ENCODE peak calls at places on chromosome 10, in six cellular contexts. One of them, this sample, is unnamed. For H4K20me1, the result is how much of the 10 kb centered on the place peaks cover.

GRCh38 chr10:33900591-33900990 is 566.1 kb upstream of the NRP1 start:
- DNase-seq in H9: no peak
- DNase-seq in mammary epithelial cell: peak
- DNase-seq in fibroblast of lung: peak
- DNase-seq in GM23248: peak
- DNase-seq in GM23338: no peak
- DNase-seq in this sample: peak

GRCh38 chr10:8594711-8595110 is 540.2 kb downstream of the GATA3 start:
- DNase-seq in GM23248: no peak
- DNase-seq in GM23338: no peak
- DNase-seq in mammary epithelial cell: peak
- DNase-seq in fibroblast of lung: no peak
- DNase-seq in H9: no peak
- DNase-seq in this sample: no peak

GRCh38 chr10:33291053-33291592 is 43.3 kb downstream of the NRP1 start:
- DNase-seq in fibroblast of lung: peak
- DNase-seq in GM23338: no peak
- DNase-seq in GM23248: peak
- DNase-seq in H9: no peak
- DNase-seq in mammary epithelial cell: peak
- DNase-seq in this sample: peak

GRCh38 chr10:95277614-95278013 is 13.2 kb downstream of the PDLIM1 start:
- DNase-seq in GM23338: no peak
- DNase-seq in GM23248: no peak
- DNase-seq in fibroblast of lung: no peak
- DNase-seq in H9: no peak
- DNase-seq in mammary epithelial cell: no peak
- DNase-seq in this sample: no peak

GRCh38 chr10:116669832-116670644 is 49.3 kb downstream of the PNLIPRP2 start:
- DNase-seq in fibroblast of lung: no peak
- DNase-seq in GM23338: peak
- DNase-seq in H9: peak
- DNase-seq in GM23248: peak
- DNase-seq in mammary epithelial cell: no peak
- DNase-seq in this sample: no peak

GRCh38 chr10:88582806-88583583 is at the start of gene RNLS:
- DNase-seq in mammary epithelial cell: peak
- DNase-seq in fibroblast of lung: peak
- DNase-seq in GM23248: peak
- DNase-seq in GM23338: peak
- DNase-seq in H9: peak
- DNase-seq in this sample: peak

GRCh38 chr10:8510471-8510870 is 456.0 kb downstream of the GATA3 start:
- DNase-seq in mammary epithelial cell: no peak
- DNase-seq in GM23248: no peak
- DNase-seq in H9: no peak
- DNase-seq in GM23338: peak
- DNase-seq in fibroblast of lung: no peak
- DNase-seq in this sample: no peak

GRCh38 chr10:96377816-96378294 is 19.1 kb upstream of the OPALIN start:
- DNase-seq in fibroblast of lung: no peak
- DNase-seq in H9: no peak
- DNase-seq in GM23338: no peak
- DNase-seq in mammary epithelial cell: peak
- DNase-seq in GM23248: peak
- DNase-seq in this sample: no peak

GRCh38 chr10:70493660-70494234 is 15.2 kb downstream of the PALD1 start:
- DNase-seq in GM23248: no peak
- DNase-seq in mammary epithelial cell: no peak
- DNase-seq in H9: peak
- DNase-seq in fibroblast of lung: no peak
- DNase-seq in GM23338: peak
- DNase-seq in this sample: no peak

GRCh38 chr10:13272164-13272571 is 27.7 kb downstream of the PHYH start:
- DNase-seq in H9: peak
- DNase-seq in GM23248: peak
- DNase-seq in mammary epithelial cell: no peak
- DNase-seq in GM23338: peak
- DNase-seq in fibroblast of lung: peak
- DNase-seq in this sample: peak

GRCh38 chr10:80081026-80081425 is 2.6 kb downstream of the TMEM254 start:
- DNase-seq in GM23248: no peak
- DNase-seq in mammary epithelial cell: no peak
- DNase-seq in GM23338: no peak
- DNase-seq in fibroblast of lung: no peak
- DNase-seq in H9: no peak
- DNase-seq in this sample: no peak
- H3K4me2 ChIP-seq in GM23248: no peak
- H3K4me2 ChIP-seq in mammary epithelial cell: no peak
- H3K4me2 ChIP-seq in GM23338: no peak
- H3K4me2 ChIP-seq in fibroblast of lung: no peak
- H3K4me2 ChIP-seq in H9: no peak
- H3K4me2 ChIP-seq in this sample: no peak

GRCh38 chr10:23172846-23173548 is 19.1 kb upstream of the PTF1A start:
- DNase-seq in H9: peak
- DNase-seq in fibroblast of lung: no peak
- DNase-seq in mammary epithelial cell: peak
- DNase-seq in GM23248: no peak
- DNase-seq in GM23338: peak
- DNase-seq in this sample: no peak
- H4K20me1 ChIP-seq in H9: under half
- H4K20me1 ChIP-seq in fibroblast of lung: under half
- H4K20me1 ChIP-seq in mammary epithelial cell: under half
- H4K20me1 ChIP-seq in GM23248: under half
- H4K20me1 ChIP-seq in GM23338: under half
- H4K20me1 ChIP-seq in this sample: under half

GRCh38 chr10:127534511-127534910 is 14.6 kb upstream of the NPS start:
- DNase-seq in H9: no peak
- DNase-seq in fibroblast of lung: no peak
- DNase-seq in mammary epithelial cell: no peak
- DNase-seq in GM23248: no peak
- DNase-seq in GM23338: no peak
- DNase-seq in this sample: no peak

GRCh38 chr10:127532193-127532592 is 16.9 kb upstream of the NPS start:
- DNase-seq in GM23338: no peak
- DNase-seq in GM23248: no peak
- DNase-seq in H9: no peak
- DNase-seq in mammary epithelial cell: no peak
- DNase-seq in fibroblast of lung: no peak
- DNase-seq in this sample: no peak

GRCh38 chr10:127535802-127536515 is 13.2 kb upstream of the NPS start:
- DNase-seq in mammary epithelial cell: no peak
- DNase-seq in GM23248: no peak
- DNase-seq in H9: no peak
- DNase-seq in fibroblast of lung: no peak
- DNase-seq in GM23338: no peak
- DNase-seq in this sample: no peak

GRCh38 chr10:127534074-127534473 is 15.0 kb upstream of the NPS start:
- DNase-seq in GM23248: no peak
- DNase-seq in mammary epithelial cell: no peak
- DNase-seq in H9: no peak
- DNase-seq in fibroblast of lung: no peak
- DNase-seq in GM23338: no peak
- DNase-seq in this sample: no peak

DNA sequence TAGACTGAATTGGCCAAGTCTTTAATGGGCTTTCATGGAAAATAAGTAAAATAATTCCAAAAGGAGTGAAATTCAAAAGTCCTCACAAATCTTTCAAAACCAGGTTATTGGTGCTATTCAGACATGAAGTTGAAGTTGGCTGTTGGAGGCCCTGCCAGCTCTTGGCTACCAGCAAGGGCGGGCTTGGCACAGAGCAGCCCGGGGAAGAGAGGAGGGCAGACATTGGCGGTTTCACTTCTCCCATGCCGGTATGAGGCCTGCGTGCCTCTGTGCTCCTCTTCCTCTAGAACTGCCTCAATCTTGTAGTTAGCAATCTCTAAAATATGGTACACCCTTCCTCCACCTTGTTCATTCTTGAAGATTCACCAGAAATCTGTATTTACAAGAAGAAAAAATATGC is 16.4 kb upstream of the NPS start:
- DNase-seq in GM23248: no peak
- DNase-seq in H9: no peak
- DNase-seq in GM23338: no peak
- DNase-seq in fibroblast of lung: no peak
- DNase-seq in mammary epithelial cell: no peak
- DNase-seq in this sample: no peak
- H3K4me2 ChIP-seq in GM23248: no peak
- H3K4me2 ChIP-seq in H9: no peak
- H3K4me2 ChIP-seq in GM23338: no peak
- H3K4me2 ChIP-seq in fibroblast of lung: no peak
- H3K4me2 ChIP-seq in mammary epithelial cell: no peak
- H3K4me2 ChIP-seq in this sample: no peak

GRCh38 chr10:79268100-79268670 is 79.1 kb upstream of the PPIF start:
- DNase-seq in mammary epithelial cell: peak
- DNase-seq in GM23248: peak
- DNase-seq in fibroblast of lung: peak
- DNase-seq in GM23338: no peak
- DNase-seq in H9: no peak
- DNase-seq in this sample: peak
- H4K20me1 ChIP-seq in mammary epithelial cell: under half
- H4K20me1 ChIP-seq in GM23248: under half
- H4K20me1 ChIP-seq in fibroblast of lung: under half
- H4K20me1 ChIP-seq in GM23338: under half
- H4K20me1 ChIP-seq in H9: under half
- H4K20me1 ChIP-seq in this sample: half or more

GRCh38 chr10:71996598-71997371 is 32.6 kb downstream of the CHST3 start:
- DNase-seq in mammary epithelial cell: no peak
- DNase-seq in GM23248: no peak
- DNase-seq in fibroblast of lung: no peak
- DNase-seq in GM23338: no peak
- DNase-seq in H9: no peak
- DNase-seq in this sample: no peak
- H3K4me2 ChIP-seq in mammary epithelial cell: no peak
- H3K4me2 ChIP-seq in GM23248: no peak
- H3K4me2 ChIP-seq in fibroblast of lung: no peak
- H3K4me2 ChIP-seq in GM23338: no peak
- H3K4me2 ChIP-seq in H9: no peak
- H3K4me2 ChIP-seq in this sample: no peak

GRCh38 chr10:102322914-102323313 is 72.6 kb upstream of the NFKB2 start:
- DNase-seq in GM23338: no peak
- DNase-seq in GM23248: no peak
- DNase-seq in fibroblast of lung: no peak
- DNase-seq in mammary epithelial cell: no peak
- DNase-seq in H9: no peak
- DNase-seq in this sample: peak

GRCh38 chr10:102326031-102326430 is 69.5 kb upstream of the NFKB2 start:
- DNase-seq in fibroblast of lung: no peak
- DNase-seq in GM23248: no peak
- DNase-seq in mammary epithelial cell: no peak
- DNase-seq in H9: no peak
- DNase-seq in GM23338: no peak
- DNase-seq in this sample: no peak

GRCh38 chr10:102327002-102327401 is 68.5 kb upstream of the NFKB2 start:
- DNase-seq in GM23248: no peak
- DNase-seq in GM23338: no peak
- DNase-seq in fibroblast of lung: no peak
- DNase-seq in mammary epithelial cell: no peak
- DNase-seq in H9: no peak
- DNase-seq in this sample: no peak

GRCh38 chr10:102327641-102328040 is 67.9 kb upstream of the NFKB2 start:
- DNase-seq in GM23338: no peak
- DNase-seq in fibroblast of lung: no peak
- DNase-seq in H9: no peak
- DNase-seq in GM23248: no peak
- DNase-seq in mammary epithelial cell: no peak
- DNase-seq in this sample: no peak

DNA sequence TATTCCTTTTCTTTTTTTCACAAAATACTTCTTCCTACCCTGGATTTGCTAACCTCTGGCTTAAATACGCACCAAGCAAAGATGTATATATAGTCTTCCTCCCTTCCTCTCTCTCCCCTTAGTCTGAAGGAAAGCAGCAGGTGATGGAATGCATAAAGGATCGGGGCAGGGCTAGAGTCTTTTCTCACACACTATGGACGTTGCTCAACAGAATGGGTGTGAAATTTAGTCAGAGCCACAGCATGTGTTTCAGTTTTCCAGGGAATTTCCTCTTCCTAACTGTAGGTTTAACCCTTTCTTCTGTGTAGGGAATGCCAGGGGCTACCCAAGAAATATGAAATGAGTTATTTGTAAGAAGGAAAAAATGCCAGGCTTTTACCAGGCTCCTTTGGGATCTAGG is 71.4 kb upstream of the NFKB2 start:
- DNase-seq in mammary epithelial cell: peak
- DNase-seq in fibroblast of lung: no peak
- DNase-seq in GM23338: no peak
- DNase-seq in GM23248: peak
- DNase-seq in H9: no peak
- DNase-seq in this sample: no peak
- H4K20me1 ChIP-seq in mammary epithelial cell: under half
- H4K20me1 ChIP-seq in fibroblast of lung: under half
- H4K20me1 ChIP-seq in GM23338: under half
- H4K20me1 ChIP-seq in GM23248: under half
- H4K20me1 ChIP-seq in H9: under half
- H4K20me1 ChIP-seq in this sample: half or more

GRCh38 chr10:74927701-74928100 is 101.3 kb downstream of the KAT6B start:
- DNase-seq in GM23248: peak
- DNase-seq in GM23338: no peak
- DNase-seq in fibroblast of lung: no peak
- DNase-seq in H9: no peak
- DNase-seq in mammary epithelial cell: peak
- DNase-seq in this sample: peak
- H3K4me2 ChIP-seq in GM23248: peak
- H3K4me2 ChIP-seq in GM23338: no peak
- H3K4me2 ChIP-seq in fibroblast of lung: peak
- H3K4me2 ChIP-seq in H9: no peak
- H3K4me2 ChIP-seq in mammary epithelial cell: no peak
- H3K4me2 ChIP-seq in this sample: peak

GRCh38 chr10:653991-654646 is 35.3 kb downstream of the DIP2C start:
- DNase-seq in GM23248: no peak
- DNase-seq in H9: no peak
- DNase-seq in mammary epithelial cell: no peak
- DNase-seq in GM23338: no peak
- DNase-seq in fibroblast of lung: peak
- DNase-seq in this sample: peak
- H4K20me1 ChIP-seq in GM23248: under half
- H4K20me1 ChIP-seq in H9: under half
- H4K20me1 ChIP-seq in mammary epithelial cell: under half
- H4K20me1 ChIP-seq in GM23338: under half
- H4K20me1 ChIP-seq in fibroblast of lung: under half
- H4K20me1 ChIP-seq in this sample: half or more

DNA sequence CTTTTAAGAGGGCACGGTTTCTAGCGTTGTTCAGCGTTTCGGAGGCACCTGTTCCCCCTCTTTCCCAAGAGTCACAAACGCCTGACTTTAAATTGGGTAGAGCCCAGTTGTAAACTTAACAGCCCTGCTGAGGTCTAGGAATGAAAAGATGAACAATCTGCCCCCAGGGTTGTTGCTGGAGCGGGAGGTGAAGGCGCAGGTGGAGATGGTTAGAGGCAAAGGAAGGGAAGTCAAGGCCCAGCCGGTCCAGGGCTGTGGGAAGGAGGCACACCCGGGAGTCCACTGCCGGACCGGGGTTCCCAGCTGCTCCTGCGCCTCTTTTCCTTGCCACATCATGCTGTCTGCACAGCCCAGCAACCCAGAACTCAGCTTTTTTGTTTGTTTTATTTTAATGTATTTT is 770 bp downstream of the PRXL2A start:
- DNase-seq in fibroblast of lung: no peak
- DNase-seq in GM23248: no peak
- DNase-seq in GM23338: peak
- DNase-seq in mammary epithelial cell: no peak
- DNase-seq in H9: no peak
- DNase-seq in this sample: no peak
- H3K4me2 ChIP-seq in fibroblast of lung: no peak
- H3K4me2 ChIP-seq in GM23248: no peak
- H3K4me2 ChIP-seq in GM23338: peak
- H3K4me2 ChIP-seq in mammary epithelial cell: peak
- H3K4me2 ChIP-seq in H9: peak
- H3K4me2 ChIP-seq in this sample: peak